ENCODE peak calls at places on chromosome 16, in four cellular contexts. I is iPS DF 6.9, B is tibial artery, F is heart right ventricle. Z is an unnamed sample.

GRCh38 chr16:49115956-49116355 is 165.7 kb downstream of the CBLN1 start:
- DNase-seq in I (no peak), B (no peak), F (no peak), Z (no peak)

GRCh38 chr16:19884611-19885455 is at the start of gene GPRC5B:
- DNase-seq in I (no peak), B (no peak), F (peak; percentile 69), Z (peak; percentile 33)

GRCh38 chr16:66335704-66336329 is 30.7 kb upstream of the CDH5 start:
- DNase-seq in I (no peak), B (no peak), F (peak; percentile 64), Z (peak; percentile 85)

GRCh38 chr16:89505204-89506112 is 2.7 kb upstream of the SPG7 start:
- DNase-seq in I (no peak), B (peak; percentile 89), F (peak; percentile 82), Z (peak; percentile 98)

GRCh38 chr16:69847643-69848042 is 85.5 kb downstream of the WWP2 start:
- DNase-seq in I (no peak), B (no peak), F (no peak), Z (no peak)

GRCh38 chr16:86074651-86075487 is 175.9 kb downstream of the IRF8 start:
- DNase-seq in I (no peak), B (peak; percentile 52), F (no peak), Z (peak; percentile 48)

GRCh38 chr16:68902376-68903345 is 59.3 kb downstream of the TANGO6 start:
- DNase-seq in I (peak; percentile 55), B (no peak), F (no peak), Z (peak; percentile 66)

GRCh38 chr16:11212819-11213196 is 43.2 kb downstream of the SOCS1 start:
- DNase-seq in I (no peak), B (no peak), F (no peak), Z (no peak)

GRCh38 chr16:455453-455852 is 30.0 kb downstream of the RAB11FIP3 start:
- DNase-seq in I (no peak), B (no peak), F (no peak), Z (no peak)

GRCh38 chr16:78570409-78571141 is 471.1 kb downstream of the WWOX start:
- DNase-seq in I (no peak), B (no peak), F (no peak), Z (no peak)

GRCh38 chr16:12459401-12459791 is 344.3 kb downstream of the CPPED1 start:
- DNase-seq in I (no peak), B (peak; percentile 76), F (peak; percentile 29), Z (no peak)

GRCh38 chr16:88534731-88535141 is 35.5 kb upstream of the ZC3H18 start:
- DNase-seq in I (no peak), B (no peak), F (peak; percentile 49), Z (peak; percentile 42)

GRCh38 chr16:19203374-19203966 is 35.4 kb downstream of the SYT17 start:
- DNase-seq in I (no peak), B (peak; percentile 29), F (no peak), Z (no peak)

GRCh38 chr16:76199681-76200210 is 77.5 kb upstream of the CNTNAP4 start:
- DNase-seq in I (no peak), B (no peak), F (no peak), Z (no peak)
- H3K4me3 ChIP-seq in I (no peak overlapping the region), B (no peak overlapping the region), F (no peak overlapping the region), Z (no peak overlapping the region)

DNA sequence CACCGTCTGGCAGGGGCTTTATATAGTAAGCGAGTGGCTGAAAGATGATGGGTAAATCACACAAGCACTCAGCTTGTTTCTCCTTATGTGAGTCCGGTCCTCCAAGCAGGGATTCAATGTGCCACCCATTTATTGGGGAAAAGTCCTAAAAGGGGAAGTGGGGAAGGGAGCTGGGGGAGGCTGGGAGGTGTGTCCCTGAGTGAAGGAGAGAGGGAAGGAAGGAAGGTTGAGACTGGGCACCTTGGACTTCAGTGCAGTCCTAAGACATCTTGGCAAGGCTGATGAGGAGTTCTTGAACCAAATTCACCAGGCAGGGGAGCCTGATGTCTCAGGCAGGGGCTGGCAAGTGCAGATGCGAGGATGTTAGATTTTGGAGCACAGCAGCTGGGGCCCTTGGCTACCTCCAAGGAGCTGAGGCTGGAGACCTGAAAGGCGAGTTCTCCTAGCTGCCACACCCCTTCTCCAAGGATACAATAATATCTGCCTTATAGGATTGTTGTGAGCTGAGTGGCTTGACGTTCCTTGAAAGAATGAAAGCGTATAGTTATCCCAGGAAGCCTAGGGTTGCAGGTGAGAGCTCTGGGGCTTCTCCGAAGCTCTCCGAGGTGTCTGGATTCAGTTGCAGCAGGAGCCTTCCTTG is 23.0 kb upstream of the CYLD start:
- DNase-seq in I (no peak), B (no peak), F (no peak), Z (no peak)
- H3K4me3 ChIP-seq in I (no peak overlapping the region), B (no peak overlapping the region), F (no peak overlapping the region), Z (no peak overlapping the region)

GRCh38 chr16:31472559-31473203 is 729 bp downstream of the TGFB1I1 start:
- DNase-seq in I (no peak), B (peak; percentile 98), F (peak; percentile 90), Z (peak; percentile 91)
- H3K4me3 ChIP-seq in I (peak overlapping the region; percentile 49), B (peak overlapping the region; percentile 72), F (peak overlapping the region; percentile 73), Z (peak overlapping the region; percentile 69)

GRCh38 chr16:3076577-3076976 is 11.1 kb downstream of the IL32 start:
- DNase-seq in I (no peak), B (no peak), F (no peak), Z (no peak)
- H3K4me3 ChIP-seq in I (no peak overlapping the region), B (no peak overlapping the region), F (no peak overlapping the region), Z (no peak overlapping the region)

GRCh38 chr16:57619606-57620315 is 8.7 kb upstream of the ADGRG1 start:
- DNase-seq in I (no peak), B (peak; percentile 62), F (no peak), Z (no peak)
- H3K4me3 ChIP-seq in I (no peak overlapping the region), B (no peak overlapping the region), F (no peak overlapping the region), Z (no peak overlapping the region)

Z was measured in fibroblast of lung.